ENCODE peak calls at places on chromosomes 3 and 15, in six cellular contexts. E, B, A, Q, O and N are unnamed samples.

GRCh38 chr3:149529099-149529498 is 54.6 kb downstream of the TM4SF4 start:
- DNase-seq in A (no peak), O (no peak), B (no peak), Q (no peak), E (no peak), N (no peak)

GRCh38 chr3:196122021-196122687 is 40.3 kb upstream of the TFRC start:
- DNase-seq in Q (no peak), B (no peak), A (no peak), O (no peak), E (no peak), N (no peak)

GRCh38 chr15:80419546-80419945 is 15.4 kb downstream of the ARNT2 start:
- DNase-seq in B (no peak), O (no peak), A (no peak), Q (no peak), E (no peak), N (no peak)

GRCh38 chr3:128095222-128095703 is 28.3 kb downstream of the RUVBL1 start:
- DNase-seq in E (peak; percentile 89), Q (peak; percentile 46), B (peak; percentile 73), O (peak; percentile 59), A (peak; percentile 89), N (peak; percentile 88)

GRCh38 chr15:63372753-63373152 is 8.9 kb downstream of the CA12 start:
- DNase-seq in A (no peak), B (no peak), O (peak; percentile 14), Q (no peak), E (no peak), N (no peak)

GRCh38 chr3:39088456-39088855 is 19.0 kb downstream of the GORASP1 start:
- DNase-seq in A (no peak), E (no peak), O (no peak), B (no peak), Q (no peak), N (no peak)

GRCh38 chr15:81394609-81395008 is 20.6 kb upstream of the TMC3 start:
- DNase-seq in E (peak; percentile 43), A (no peak), O (no peak), Q (no peak), B (no peak), N (no peak)

GRCh38 chr15:42018306-42019224 is 2.3 kb downstream of the PLA2G4E start:
- DNase-seq in A (peak; percentile 29), E (no peak), O (no peak), B (no peak), Q (no peak), N (no peak)

GRCh38 chr3:9111349-9112265 is 137.8 kb downstream of the SRGAP3 start:
- DNase-seq in O (no peak), B (no peak), Q (no peak), E (no peak), A (no peak), N (no peak)

GRCh38 chr15:76338555-76339301 is 2.2 kb downstream of the ISL2 start:
- DNase-seq in B (no peak), Q (no peak), O (no peak), E (no peak), A (no peak), N (no peak)

GRCh38 chr3:59127071-59127470 is 77.2 kb upstream of the CFAP20DC start:
- DNase-seq in B (no peak), A (peak; percentile 43), Q (no peak), O (peak; percentile 37), E (peak; percentile 8), N (no peak)

GRCh38 chr15:92494791-92495190 is 101.1 kb downstream of the ST8SIA2 start:
- DNase-seq in A (no peak), B (no peak), Q (no peak), E (no peak), O (no peak), N (no peak)

GRCh38 chr3:125119752-125120369 is 64.1 kb upstream of the HEG1 start:
- DNase-seq in B (no peak), O (no peak), Q (no peak), A (no peak), E (no peak), N (no peak)

GRCh38 chr15:36468746-36469145 is 110.7 kb upstream of the CDIN1 start:
- DNase-seq in O (no peak), Q (no peak), A (peak; percentile 37), E (no peak), B (no peak), N (no peak)

GRCh38 chr15:62868507-62868906 is 174.0 kb upstream of the TPM1 start:
- DNase-seq in Q (no peak), E (no peak), A (no peak), B (no peak), O (no peak), N (no peak)

GRCh38 chr3:192816274-192816853 is 89.0 kb upstream of the FGF12 start:
- DNase-seq in A (peak; percentile 52), O (peak; percentile 71), B (no peak), Q (no peak), E (peak; percentile 23), N (no peak)

GRCh38 chr15:39833515-39833981 is 50.9 kb upstream of the FSIP1 start:
- DNase-seq in B (no peak), Q (no peak), O (peak; percentile 93), A (no peak), E (no peak), N (no peak)

GRCh38 chr15:37078566-37078965 is 21.8 kb downstream of the MEIS2 start:
- DNase-seq in B (no peak), A (no peak), Q (no peak), E (no peak), O (no peak), N (no peak)

GRCh38 chr3:115667175-115668065 is 44.1 kb downstream of the GAP43 start:
- DNase-seq in B (no peak), A (no peak), E (no peak), O (no peak), Q (no peak), N (no peak)

GRCh38 chr3:10672422-10672821 is 143.6 kb upstream of the SLC6A11 start:
- DNase-seq in O (no peak), B (no peak), Q (no peak), E (no peak), A (peak; percentile 55), N (no peak)

GRCh38 chr3:5032844-5033243 is 53.6 kb downstream of the BHLHE40 start:
- DNase-seq in E (no peak), Q (no peak), A (no peak), B (no peak), O (no peak), N (no peak)

GRCh38 chr15:38610748-38611147 is 46.1 kb upstream of the RASGRP1 start:
- DNase-seq in Q (no peak), O (no peak), B (peak; percentile 47), A (no peak), E (no peak), N (no peak)

GRCh38 chr3:13277130-13277783 is 142.9 kb downstream of the NUP210 start:
- DNase-seq in B (no peak), E (no peak), Q (no peak), O (no peak), A (no peak), N (no peak)

GRCh38 chr3:111667621-111668239 is 72.6 kb upstream of the ZBED2 start:
- DNase-seq in Q (no peak), O (no peak), A (no peak), B (peak; percentile 47), E (no peak), N (no peak)

GRCh38 chr3:63344676-63345075 is 66.6 kb downstream of the SYNPR start:
- DNase-seq in E (no peak), Q (no peak), B (no peak), O (peak; percentile 74), A (no peak), N (no peak)

GRCh38 chr3:112681822-112682325 is 40.9 kb upstream of the CCDC80 start:
- DNase-seq in O (no peak), E (no peak), B (no peak), Q (no peak), A (no peak), N (no peak)

GRCh38 chr15:71885390-71885789 is 75.0 kb downstream of the NR2E3 start:
- DNase-seq in A (no peak), Q (no peak), B (no peak), O (no peak), E (no peak), N (no peak)

GRCh38 chr3:9183011-9183410 is 66.4 kb downstream of the SRGAP3 start:
- DNase-seq in A (no peak), E (no peak), B (no peak), O (no peak), Q (no peak), N (no peak)

GRCh38 chr3:3665961-3666640 is 133.1 kb upstream of the LRRN1 start:
- DNase-seq in O (no peak), B (no peak), A (no peak), Q (no peak), E (no peak), N (no peak)

DNA sequence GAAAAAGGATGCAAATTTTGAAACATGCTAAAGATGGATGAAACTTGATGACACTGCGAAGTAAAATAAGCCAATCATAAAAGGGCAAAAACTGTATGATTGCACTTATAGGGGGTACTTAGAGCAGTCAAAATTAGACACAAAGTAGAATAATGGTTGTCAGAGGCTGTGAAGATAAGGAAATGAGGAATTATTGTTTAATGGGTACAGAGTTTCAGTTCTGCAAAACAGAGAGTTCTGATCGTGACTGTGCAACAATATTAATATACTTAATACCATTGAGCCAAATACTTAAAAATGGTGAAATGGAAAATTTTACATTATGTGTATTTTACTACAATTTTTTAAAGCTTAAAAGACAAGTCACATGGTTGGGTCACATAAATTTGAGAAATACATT is 35.1 kb downstream of the UBE3A start:
- DNase-seq in O (no peak), Q (no peak), A (no peak), E (no peak), B (no peak), N (no peak)
- H3K27me3 ChIP-seq in O (no peaks in the 10 kb centered on the region), Q (no peaks in the 10 kb centered on the region), A (no peaks in the 10 kb centered on the region), E (no peaks in the 10 kb centered on the region), B (no peaks in the 10 kb centered on the region), N (no peaks in the 10 kb centered on the region)

DNA sequence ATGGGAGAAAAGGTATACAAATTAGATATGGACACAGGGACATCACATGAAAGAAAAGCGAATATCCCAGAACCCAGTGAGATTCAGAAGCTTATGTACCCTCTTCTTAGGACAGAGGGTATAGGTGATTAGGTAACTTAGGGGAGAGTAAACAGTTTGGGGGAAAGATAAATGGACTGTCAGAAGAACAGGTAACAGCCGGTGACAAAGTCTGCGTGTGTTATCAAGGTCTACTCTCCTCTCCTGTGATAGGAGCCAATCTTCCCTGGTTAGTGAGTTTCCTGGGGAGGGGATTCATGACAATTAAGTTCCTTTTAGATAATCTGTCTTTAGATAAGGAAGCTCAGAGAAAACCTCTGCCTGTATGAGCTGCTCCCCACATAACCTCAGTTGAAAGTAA is 30.6 kb upstream of the SNRPN start:
- DNase-seq in A (no peak), E (no peak), B (no peak), O (no peak), Q (no peak), N (no peak)
- H3K4me1 ChIP-seq in A (no peaks in the 10 kb centered on the region), E (no peaks in the 10 kb centered on the region), B (no peaks in the 10 kb centered on the region), O (no peaks in the 10 kb centered on the region), Q (no peaks in the 10 kb centered on the region), N (no peaks in the 10 kb centered on the region)

DNA sequence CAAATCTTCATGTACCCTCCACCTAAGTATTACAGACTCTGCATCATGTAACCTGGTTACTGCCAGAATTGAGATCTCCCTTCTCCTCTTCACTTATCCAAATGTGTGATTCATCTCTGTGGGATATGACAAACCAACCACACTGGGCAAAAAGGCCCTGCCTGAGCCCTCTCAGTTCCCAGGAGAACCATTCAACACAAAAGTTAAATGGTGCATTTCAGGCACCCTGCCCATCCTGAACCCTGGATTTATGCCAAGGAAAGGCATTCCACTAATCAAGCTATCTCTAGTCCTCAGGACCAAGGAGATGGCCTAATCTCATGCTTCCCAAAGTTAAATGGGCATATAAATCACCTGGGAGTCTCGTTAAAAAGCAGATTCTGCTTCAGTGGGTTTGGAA is 108.5 kb downstream of the TNIK start:
- DNase-seq in B (no peak), E (no peak), A (no peak), Q (no peak), O (peak; percentile 66), N (no peak)
- H3K27me3 ChIP-seq in B (no peaks in the 10 kb centered on the region), E (no peaks in the 10 kb centered on the region), A (no peaks in the 10 kb centered on the region), Q (no peaks in the 10 kb centered on the region), O (no peaks in the 10 kb centered on the region), N (no peaks in the 10 kb centered on the region)

GRCh38 chr3:17972030-17972429 is 229.6 kb upstream of the TBC1D5 start:
- DNase-seq in O (no peak), Q (no peak), B (no peak), E (no peak), A (no peak), N (no peak)
- H3K4me1 ChIP-seq in O (no peaks in the 10 kb centered on the region), Q (no peaks in the 10 kb centered on the region), B (no peaks in the 10 kb centered on the region), E (no peaks in the 10 kb centered on the region), A (peaks cover 19% of the 10 kb centered on the region), N (peaks cover 18% of the 10 kb centered on the region)